ENCODE peak calls at places on chromosomes 5 and 9, in ten cellular contexts. U, D, J, N, G, K, B, P, W and R are unnamed samples. For H3K36me3 and H3K4me1, the result is how much of the 10 kb centered on the place peaks cover.

GRCh38 chr5:139885172-139885856 is 89.7 kb downstream of the PSD2 start:
- DNase-seq in D (no peak), G (no peak), B (no peak), U (no peak), W (no peak), K (no peak), J (no peak), N (no peak), P (no peak), R (no peak)

GRCh38 chr9:34463098-34463900 is 4.7 kb downstream of the DNAI1 start:
- DNase-seq in W (no peak), N (no peak), K (no peak), G (peak), J (no peak), D (no peak), U (no peak), B (no peak), P (peak), R (no peak)

GRCh38 chr5:150789943-150790611 is 11.5 kb downstream of the SMIM3 start:
- DNase-seq in W (no peak), N (peak), K (peak), J (peak), U (peak), B (no peak), D (no peak), G (peak), P (peak), R (no peak)

GRCh38 chr9:121612511-121612998 is 38.9 kb upstream of the DAB2IP start:
- DNase-seq in N (no peak), B (no peak), K (no peak), U (peak), G (no peak), D (peak), P (no peak), W (no peak), J (peak), R (no peak)

GRCh38 chr5:178738513-178738912 is 8.1 kb upstream of the ZNF354A start:
- DNase-seq in U (no peak), W (no peak), P (no peak), G (no peak), J (no peak), N (no peak), D (no peak), K (no peak), B (no peak), R (no peak)

GRCh38 chr9:77304543-77304942 is 127.2 kb downstream of the VPS13A start:
- DNase-seq in W (no peak), J (no peak), G (peak), N (no peak), U (no peak), B (no peak), D (no peak), P (no peak), K (no peak), R (peak)

GRCh38 chr5:120605325-120606079 is 141.4 kb downstream of the PRR16 start:
- DNase-seq in N (no peak), P (no peak), D (no peak), K (no peak), U (no peak), G (no peak), W (no peak), B (no peak), J (no peak), R (no peak)

GRCh38 chr5:96017951-96018350 is 56.3 kb upstream of the ELL2 start:
- DNase-seq in W (no peak), P (no peak), K (no peak), N (no peak), G (peak), U (no peak), D (no peak), J (no peak), B (peak), R (no peak)

GRCh38 chr5:75054110-75054930 is 2.0 kb upstream of the GCNT4 start:
- DNase-seq in G (peak), K (no peak), P (no peak), J (peak), D (peak), U (peak), N (peak), W (no peak), B (no peak), R (no peak)

GRCh38 chr5:40937064-40937463 is 27.8 kb downstream of the C7 start:
- DNase-seq in D (no peak), G (no peak), W (no peak), U (no peak), N (no peak), P (no peak), K (no peak), B (no peak), J (no peak), R (no peak)

GRCh38 chr9:128715436-128715750 is 8.5 kb downstream of the ZDHHC12 start:
- DNase-seq in D (no peak), P (no peak), K (no peak), G (no peak), N (no peak), J (peak), U (no peak), W (peak), B (no peak), R (no peak)

GRCh38 chr9:16252631-16253030 is 617.8 kb downstream of the BNC2 start:
- DNase-seq in W (no peak), U (no peak), N (no peak), G (no peak), B (no peak), D (no peak), J (no peak), P (no peak), K (no peak), R (no peak)

GRCh38 chr9:97299809-97300414 is 7.5 kb upstream of the CCDC180 start:
- DNase-seq in K (no peak), U (no peak), N (no peak), B (no peak), G (no peak), D (no peak), J (no peak), W (no peak), P (no peak), R (no peak)

GRCh38 chr9:101062686-101063085 is 34.2 kb downstream of the PLPPR1 start:
- DNase-seq in G (no peak), U (no peak), N (no peak), K (no peak), D (no peak), W (no peak), J (no peak), B (peak), P (no peak), R (no peak)

GRCh38 chr5:97471951-97472350 is 288.9 kb upstream of the RIOK2 start:
- DNase-seq in K (no peak), W (no peak), J (no peak), N (no peak), P (no peak), U (no peak), D (peak), G (no peak), B (no peak), R (no peak)

GRCh38 chr9:84829997-84830696 is 160.6 kb downstream of the NTRK2 start:
- DNase-seq in J (no peak), G (no peak), N (no peak), U (no peak), W (no peak), B (no peak), P (no peak), K (no peak), D (no peak), R (no peak)

GRCh38 chr5:140054086-140054689 is 11.1 kb upstream of the NRG2 start:
- DNase-seq in D (no peak), K (no peak), G (no peak), B (no peak), W (no peak), P (no peak), N (peak), J (no peak), U (no peak), R (no peak)

GRCh38 chr9:98057095-98057799 is 715 bp downstream of the NANS start:
- DNase-seq in N (no peak), U (no peak), D (no peak), K (no peak), G (peak), W (no peak), P (no peak), J (no peak), B (peak), R (peak)

GRCh38 chr5:39699164-39699563 is 274.4 kb upstream of the DAB2 start:
- DNase-seq in B (no peak), G (no peak), W (no peak), K (no peak), N (no peak), P (no peak), U (no peak), D (no peak), J (no peak), R (no peak)

GRCh38 chr9:95494022-95494415 is 22.8 kb downstream of the PTCH1 start:
- DNase-seq in G (no peak), D (no peak), K (no peak), U (peak), W (no peak), P (no peak), N (peak), B (no peak), J (no peak), R (no peak)

GRCh38 chr9:125867752-125868400 is 120.7 kb downstream of the PBX3 start:
- DNase-seq in J (no peak), U (no peak), K (no peak), P (no peak), B (no peak), W (no peak), G (no peak), D (no peak), N (no peak), R (no peak)

GRCh38 chr9:76651114-76651697 is 113.0 kb upstream of the PCA3 start:
- DNase-seq in J (no peak), K (no peak), P (no peak), W (no peak), G (peak), D (no peak), N (no peak), B (no peak), U (no peak), R (no peak)

GRCh38 chr5:74865799-74866652 is at the start of gene FAM169A:
- DNase-seq in K (peak), U (peak), N (peak), P (no peak), W (peak), B (no peak), D (peak), J (no peak), G (peak), R (peak)

GRCh38 chr5:90408571-90409317 is 812 bp downstream of the CETN3 start:
- DNase-seq in G (no peak), U (peak), W (no peak), N (no peak), D (no peak), B (peak), J (no peak), P (no peak), K (no peak), R (no peak)

GRCh38 chr5:168365581-168366081 is 74.2 kb downstream of the WWC1 start:
- DNase-seq in N (peak), J (peak), B (peak), W (peak), U (peak), K (no peak), P (peak), D (peak), G (peak), R (no peak)

GRCh38 chr5:99105216-99105615 is 176.4 kb upstream of the CHD1 start:
- DNase-seq in P (no peak), U (no peak), D (no peak), J (no peak), G (peak), W (no peak), N (no peak), K (no peak), B (no peak), R (no peak)

GRCh38 chr5:122492675-122493074 is 180.6 kb downstream of the SNCAIP start:
- DNase-seq in K (no peak), D (no peak), N (no peak), G (peak), W (no peak), U (peak), J (no peak), B (no peak), P (no peak), R (no peak)

GRCh38 chr5:146173597-146173996 is 8.9 kb downstream of the LARS1 start:
- DNase-seq in D (no peak), N (no peak), P (no peak), U (no peak), B (no peak), W (no peak), G (no peak), K (no peak), J (no peak), R (peak)

GRCh38 chr9:91640428-91640827 is 216.8 kb upstream of the NFIL3 start:
- DNase-seq in K (no peak), B (no peak), J (no peak), D (no peak), G (no peak), P (no peak), U (no peak), W (no peak), N (peak), R (no peak)

GRCh38 chr5:66992547-66992946 is 204.1 kb downstream of the CD180 start:
- DNase-seq in G (no peak), K (no peak), W (no peak), J (no peak), P (no peak), N (no peak), B (no peak), D (no peak), U (no peak), R (no peak)

GRCh38 chr9:92808726-92809451 is 44.3 kb upstream of the BICD2 start:
- DNase-seq in P (peak), J (peak), W (peak), B (peak), G (peak), D (peak), N (peak), K (peak), U (peak), R (peak)

GRCh38 chr5:17492770-17493169 is 5.3 kb upstream of the TAF11L2 start:
- DNase-seq in W (no peak), B (no peak), G (no peak), U (no peak), J (no peak), K (no peak), N (no peak), P (no peak), D (no peak), R (no peak)

GRCh38 chr5:149802008-149802407 is 71.9 kb downstream of the PPARGC1B start:
- DNase-seq in G (no peak), U (peak), W (no peak), N (no peak), K (no peak), D (no peak), J (no peak), P (no peak), B (no peak), R (no peak)

GRCh38 chr9:121353246-121353975 is 16.6 kb downstream of the STOM start:
- DNase-seq in D (no peak), K (peak), U (peak), J (no peak), G (no peak), N (no peak), B (no peak), P (no peak), W (no peak), R (peak)

GRCh38 chr5:141883184-141883947 is 5.2 kb upstream of the PCDH1 start:
- DNase-seq in J (peak), P (no peak), B (no peak), W (peak), N (peak), U (peak), K (no peak), D (peak), G (peak), R (no peak)

GRCh38 chr9:135724186-135724797 is 22.3 kb downstream of the KCNT1 start:
- DNase-seq in J (no peak), B (no peak), W (no peak), P (no peak), D (no peak), N (no peak), K (no peak), G (no peak), U (no peak), R (no peak)

GRCh38 chr5:61333351-61334223 is 1.5 kb downstream of the ZSWIM6 start:
- DNase-seq in D (peak), U (peak), P (no peak), W (peak), B (no peak), N (peak), J (peak), G (no peak), K (peak), R (peak)

GRCh38 chr5:143820451-143820850 is 8.5 kb downstream of the HMHB1 start:
- DNase-seq in J (no peak), B (no peak), N (no peak), D (no peak), W (no peak), P (no peak), U (no peak), G (peak), K (no peak), R (no peak)

GRCh38 chr5:157046041-157046440 is 12.9 kb downstream of the HAVCR1 start:
- DNase-seq in B (peak), N (peak), W (no peak), U (peak), J (no peak), G (no peak), K (no peak), P (no peak), D (no peak), R (no peak)

GRCh38 chr5:157049605-157050004 is 9.3 kb downstream of the HAVCR1 start:
- DNase-seq in N (no peak), D (no peak), K (no peak), U (no peak), B (peak), J (no peak), W (no peak), P (no peak), G (no peak), R (no peak)

GRCh38 chr5:157051604-157052245 is 7.2 kb downstream of the HAVCR1 start:
- DNase-seq in K (no peak), B (peak), U (peak), D (no peak), N (no peak), J (no peak), W (no peak), P (no peak), G (no peak), R (no peak)

GRCh38 chr5:157047898-157048297 is 11.0 kb downstream of the HAVCR1 start:
- DNase-seq in N (no peak), J (no peak), D (no peak), P (no peak), U (no peak), B (no peak), W (no peak), G (no peak), K (no peak), R (no peak)

DNA sequence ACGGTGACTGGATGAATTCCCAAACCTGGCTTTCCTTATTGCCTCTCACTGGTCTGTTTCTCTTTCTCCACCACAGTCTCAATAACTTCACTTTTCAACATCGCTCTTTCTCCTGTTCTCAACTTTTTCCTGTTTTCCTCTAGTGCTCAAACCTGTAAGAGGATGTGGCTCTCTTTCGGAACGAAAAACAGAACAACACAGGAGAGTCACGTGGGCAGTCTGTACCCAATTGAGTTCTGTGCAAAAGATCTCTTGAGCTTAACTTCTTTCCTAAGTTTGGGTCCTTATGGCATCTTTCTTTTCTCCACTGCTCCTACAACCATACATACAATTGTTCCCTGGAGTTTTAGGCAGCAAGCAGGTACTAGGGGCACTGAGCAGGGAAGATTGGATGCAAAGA is 8.9 kb downstream of the HAVCR1 start:
- DNase-seq in D (no peak), U (no peak), K (no peak), B (no peak), G (no peak), W (no peak), J (no peak), P (no peak), N (no peak), R (no peak)
- H3K36me3 ChIP-seq in D (under half), U (under half), K (under half), B (under half), G (under half), W (under half), J (under half), P (under half), N (under half), R (under half)

DNA sequence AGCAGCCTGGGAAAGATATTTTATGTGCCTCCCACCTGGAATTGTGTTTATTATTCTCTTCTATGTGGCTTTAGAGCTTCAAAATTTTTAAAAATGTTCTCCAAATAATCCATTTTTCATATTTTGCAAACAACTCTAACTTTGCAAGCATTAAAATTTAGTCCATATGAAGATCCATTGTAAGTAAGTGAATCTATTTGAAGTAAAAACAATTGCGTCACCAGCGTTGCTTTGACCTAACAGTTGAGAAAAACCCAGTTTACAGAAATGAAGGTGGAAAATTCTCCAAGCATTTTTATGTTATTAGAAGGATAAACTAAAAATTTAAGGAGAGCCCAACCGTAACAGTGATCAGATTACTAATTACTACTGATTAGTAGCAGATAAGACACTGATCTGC is 38.9 kb upstream of the TLX3 start:
- DNase-seq in W (no peak), B (no peak), P (no peak), N (no peak), J (no peak), K (no peak), U (no peak), D (no peak), G (peak), R (no peak)
- H3K4me3 ChIP-seq in W (no peak), B (no peak), P (no peak), N (no peak), J (no peak), K (no peak), U (no peak), D (no peak), G (no peak), R (no peak)

GRCh38 chr9:89025538-89025937 is 34.3 kb downstream of the S1PR3 start:
- DNase-seq in J (no peak), W (no peak), K (no peak), P (no peak), D (no peak), G (no peak), B (no peak), N (no peak), U (no peak), R (no peak)

GRCh38 chr9:89024727-89025126 is 33.5 kb downstream of the S1PR3 start:
- DNase-seq in U (no peak), G (no peak), W (no peak), P (no peak), D (no peak), N (no peak), K (no peak), J (no peak), B (no peak), R (no peak)

GRCh38 chr9:89022902-89023301 is 31.6 kb downstream of the S1PR3 start:
- DNase-seq in G (peak), N (no peak), P (no peak), B (no peak), U (no peak), J (no peak), W (no peak), K (no peak), D (no peak), R (no peak)

GRCh38 chr9:89022071-89022721 is 30.9 kb downstream of the S1PR3 start:
- DNase-seq in G (peak), K (no peak), U (no peak), J (no peak), N (peak), D (peak), P (no peak), B (no peak), W (no peak), R (no peak)

DNA sequence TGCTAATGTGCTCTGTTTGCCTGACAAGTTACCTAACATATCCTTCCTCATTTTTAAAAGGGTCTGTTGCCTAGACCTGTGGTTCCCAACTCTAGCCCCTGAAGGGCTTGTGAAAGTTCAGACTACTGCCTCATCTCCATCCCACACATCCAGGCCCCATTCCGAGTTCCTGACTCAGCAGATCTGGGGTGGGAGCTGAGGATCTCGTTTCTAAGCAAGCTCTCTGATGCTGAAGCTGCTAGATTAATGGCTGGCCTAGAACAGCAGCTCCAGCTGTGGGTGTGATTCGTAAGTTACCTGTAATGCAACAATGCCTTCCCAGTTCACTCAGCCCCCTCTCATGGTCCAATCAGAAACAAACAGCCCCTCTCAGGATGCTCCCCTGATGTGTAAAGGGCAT is 32.5 kb downstream of the S1PR3 start:
- DNase-seq in N (no peak), U (no peak), W (no peak), B (no peak), D (no peak), J (no peak), K (no peak), G (no peak), P (no peak), R (no peak)
- H3K4me1 ChIP-seq in N (under half), U (under half), W (under half), B (under half), D (under half), J (under half), K (under half), G (under half), P (under half), R (under half)

GRCh38 chr5:637581-638450 is 25.7 kb downstream of the CEP72 start:
- DNase-seq in K (no peak), D (peak), P (no peak), G (no peak), B (no peak), J (peak), W (no peak), N (no peak), U (no peak), R (no peak)
- H3K36me3 ChIP-seq in K (under half), D (under half), P (under half), G (under half), B (half or more), J (under half), W (under half), N (under half), U (under half), R (half or more)

GRCh38 chr9:112408285-112408684 is 28.4 kb downstream of the HSDL2 start:
- DNase-seq in W (no peak), D (no peak), G (no peak), J (no peak), B (no peak), U (no peak), K (no peak), N (no peak), P (no peak), R (no peak)
- H3K4me3 ChIP-seq in W (no peak), D (no peak), G (no peak), J (no peak), B (no peak), U (no peak), K (no peak), N (no peak), P (no peak), R (no peak)

GRCh38 chr9:134343637-134344036 is 17.4 kb downstream of the RXRA start:
- DNase-seq in W (no peak), D (no peak), B (no peak), G (no peak), J (no peak), U (no peak), N (no peak), K (no peak), P (no peak), R (no peak)
- H3K4me1 ChIP-seq in W (under half), D (half or more), B (under half), G (under half), J (half or more), U (half or more), N (half or more), K (under half), P (under half), R (under half)